ENCODE peak calls at places on chromosomes 16 and 17, in eight cellular contexts. One of them, this sample, is unnamed.

GRCh38 chr16:21628196-21628726 is 24.1 kb downstream of the IGSF6 start:
- DNase-seq in NT2/D1: no peak
- DNase-seq in neuronal stem cell: no peak
- DNase-seq in neural crest cell: no peak
- DNase-seq in activated CD4-positive, alpha-beta T cell treated with anti-CD3 and anti-CD28 coated beads for 48 hours: no peak
- DNase-seq in NCI-H345: no peak
- DNase-seq in activated CD8-positive, alpha-beta memory T cell treated with anti-CD3 and anti-CD28 coated beads for 1 hour: no peak
- DNase-seq in AG10803: no peak
- DNase-seq in this sample: peak

GRCh38 chr17:31858647-31859486 is at the start of gene COPRS:
- DNase-seq in NCI-H345: peak
- DNase-seq in AG10803: peak
- DNase-seq in activated CD8-positive, alpha-beta memory T cell treated with anti-CD3 and anti-CD28 coated beads for 1 hour: peak
- DNase-seq in neural crest cell: peak
- DNase-seq in neuronal stem cell: peak
- DNase-seq in activated CD4-positive, alpha-beta T cell treated with anti-CD3 and anti-CD28 coated beads for 48 hours: peak
- DNase-seq in NT2/D1: peak
- DNase-seq in this sample: peak

GRCh38 chr16:3059041-3059722 is 6.3 kb upstream of the IL32 start:
- DNase-seq in AG10803: peak
- DNase-seq in neural crest cell: peak
- DNase-seq in NCI-H345: peak
- DNase-seq in activated CD4-positive, alpha-beta T cell treated with anti-CD3 and anti-CD28 coated beads for 48 hours: peak
- DNase-seq in neuronal stem cell: peak
- DNase-seq in activated CD8-positive, alpha-beta memory T cell treated with anti-CD3 and anti-CD28 coated beads for 1 hour: peak
- DNase-seq in NT2/D1: peak
- DNase-seq in this sample: peak

GRCh38 chr17:57704448-57704847 is 40.7 kb downstream of the CCDC182 start:
- DNase-seq in NCI-H345: no peak
- DNase-seq in neural crest cell: no peak
- DNase-seq in neuronal stem cell: no peak
- DNase-seq in AG10803: no peak
- DNase-seq in NT2/D1: no peak
- DNase-seq in activated CD4-positive, alpha-beta T cell treated with anti-CD3 and anti-CD28 coated beads for 48 hours: no peak
- DNase-seq in activated CD8-positive, alpha-beta memory T cell treated with anti-CD3 and anti-CD28 coated beads for 1 hour: no peak
- DNase-seq in this sample: no peak

GRCh38 chr16:20332411-20332810 is 5.1 kb upstream of the GP2 start:
- DNase-seq in neuronal stem cell: no peak
- DNase-seq in activated CD8-positive, alpha-beta memory T cell treated with anti-CD3 and anti-CD28 coated beads for 1 hour: no peak
- DNase-seq in NT2/D1: no peak
- DNase-seq in neural crest cell: no peak
- DNase-seq in AG10803: no peak
- DNase-seq in activated CD4-positive, alpha-beta T cell treated with anti-CD3 and anti-CD28 coated beads for 48 hours: no peak
- DNase-seq in NCI-H345: no peak
- DNase-seq in this sample: no peak

GRCh38 chr16:84062734-84063640 is 20.4 kb upstream of the SLC38A8 start:
- DNase-seq in NCI-H345: peak
- DNase-seq in activated CD8-positive, alpha-beta memory T cell treated with anti-CD3 and anti-CD28 coated beads for 1 hour: peak
- DNase-seq in AG10803: peak
- DNase-seq in neuronal stem cell: peak
- DNase-seq in activated CD4-positive, alpha-beta T cell treated with anti-CD3 and anti-CD28 coated beads for 48 hours: peak
- DNase-seq in NT2/D1: peak
- DNase-seq in neural crest cell: peak
- DNase-seq in this sample: peak

GRCh38 chr17:67800495-67800928 is 24.8 kb upstream of the BPTF start:
- DNase-seq in NT2/D1: peak
- DNase-seq in AG10803: peak
- DNase-seq in neural crest cell: peak
- DNase-seq in neuronal stem cell: peak
- DNase-seq in activated CD4-positive, alpha-beta T cell treated with anti-CD3 and anti-CD28 coated beads for 48 hours: peak
- DNase-seq in activated CD8-positive, alpha-beta memory T cell treated with anti-CD3 and anti-CD28 coated beads for 1 hour: peak
- DNase-seq in NCI-H345: peak
- DNase-seq in this sample: peak

GRCh38 chr16:31181102-31181830 is 1.3 kb downstream of the FUS start:
- DNase-seq in neural crest cell: no peak
- DNase-seq in NT2/D1: no peak
- DNase-seq in activated CD8-positive, alpha-beta memory T cell treated with anti-CD3 and anti-CD28 coated beads for 1 hour: no peak
- DNase-seq in NCI-H345: peak
- DNase-seq in activated CD4-positive, alpha-beta T cell treated with anti-CD3 and anti-CD28 coated beads for 48 hours: peak
- DNase-seq in AG10803: no peak
- DNase-seq in neuronal stem cell: peak
- DNase-seq in this sample: peak

GRCh38 chr17:78064708-78065107 is 63.8 kb downstream of the TMC6 start:
- DNase-seq in activated CD4-positive, alpha-beta T cell treated with anti-CD3 and anti-CD28 coated beads for 48 hours: no peak
- DNase-seq in neural crest cell: no peak
- DNase-seq in activated CD8-positive, alpha-beta memory T cell treated with anti-CD3 and anti-CD28 coated beads for 1 hour: no peak
- DNase-seq in neuronal stem cell: no peak
- DNase-seq in NCI-H345: no peak
- DNase-seq in AG10803: no peak
- DNase-seq in NT2/D1: no peak
- DNase-seq in this sample: no peak

This sample was measured in NCI-H69.